ENCODE peak calls at places on chromosomes 13 and 19, in four cellular contexts. J is right cardiac atrium, S is colonic mucosa, T is GM06990. I is an unnamed sample.

GRCh38 chr19:40717880-40718773 is 1.2 kb downstream of the ITPKC start:
- DNase-seq in S (peak; percentile 60), J (peak; percentile 78), T (no peak), I (peak; percentile 25)

GRCh38 chr13:108615241-108615640 is 14.2 kb upstream of the MYO16 start:
- DNase-seq in J (no peak), T (no peak), S (no peak), I (no peak)

GRCh38 chr19:15124572-15125231 is 17.5 kb downstream of the SYDE1 start:
- DNase-seq in S (peak; percentile 74), T (peak; percentile 35), J (no peak), I (no peak)

GRCh38 chr19:6216236-6216995 is 63.4 kb downstream of the MLLT1 start:
- DNase-seq in S (no peak), T (no peak), J (peak; percentile 60), I (no peak)

GRCh38 chr19:16587031-16588023 is 15.1 kb upstream of the SLC35E1 start:
- DNase-seq in S (peak; percentile 39), J (peak; percentile 67), T (peak; percentile 81), I (peak; percentile 15)

GRCh38 chr13:113902956-113903355 is 39.1 kb upstream of the GAS6 start:
- DNase-seq in S (no peak), T (no peak), J (no peak), I (no peak)

GRCh38 chr13:41827507-41828213 is 133.2 kb downstream of the VWA8 start:
- DNase-seq in T (no peak), S (no peak), J (no peak), I (peak; percentile 85)

GRCh38 chr13:50388481-50388880 is 373.2 kb downstream of the KCNRG start:
- DNase-seq in T (no peak), S (no peak), J (no peak), I (no peak)

GRCh38 chr13:71634605-71635443 is 232.2 kb downstream of the DACH1 start:
- DNase-seq in T (no peak), J (no peak), S (no peak), I (no peak)

GRCh38 chr13:31365630-31366029 is 165.9 kb downstream of the B3GLCT start:
- DNase-seq in J (no peak), T (no peak), S (no peak), I (no peak)

GRCh38 chr13:90686438-90686837 is 661.0 kb upstream of the MIR17HG start:
- DNase-seq in T (no peak), J (peak; percentile 42), S (no peak), I (peak; percentile 17)

GRCh38 chr19:57708641-57709354 is at the start of gene ZNF154:
- DNase-seq in T (peak; percentile 19), S (peak; percentile 26), J (peak; percentile 70), I (no peak)

GRCh38 chr19:13396256-13397080 is 109.8 kb downstream of the CACNA1A start:
- DNase-seq in T (no peak), J (peak; percentile 56), S (peak; percentile 22), I (peak; percentile 55)

GRCh38 chr13:51832471-51833152 is 12.4 kb downstream of the TMEM272 start:
- DNase-seq in S (no peak), J (no peak), T (no peak), I (peak; percentile 7)

GRCh38 chr19:10818306-10819123 is 17.5 kb downstream of the TMED1 start:
- DNase-seq in S (no peak), J (peak; percentile 34), T (no peak), I (no peak)

GRCh38 chr19:3096267-3096901 is 2.2 kb downstream of the GNA11 start:
- DNase-seq in J (no peak), S (peak; percentile 68), T (peak; percentile 17), I (no peak)

GRCh38 chr13:113952151-113952982 is 21.5 kb downstream of the C13orf46 start:
- DNase-seq in J (peak; percentile 46), S (no peak), T (no peak), I (no peak)

GRCh38 chr19:42114412-42114811 is 17.8 kb downstream of the POU2F2 start:
- DNase-seq in T (peak; percentile 69), S (no peak), J (no peak), I (peak; percentile 67)

GRCh38 chr19:17944301-17944700 is 11.5 kb downstream of the CCDC124 start:
- DNase-seq in J (no peak), S (no peak), T (no peak), I (peak; percentile 81)

GRCh38 chr13:110676511-110677204 is 29.3 kb downstream of the CARS2 start:
- DNase-seq in J (no peak), T (peak; percentile 73), S (no peak), I (no peak)

GRCh38 chr13:113140677-113141590 is 17.5 kb upstream of the PROZ start:
- DNase-seq in S (no peak), T (no peak), J (no peak), I (no peak)

GRCh38 chr19:56547535-56547934 is 8.8 kb downstream of the ZFP28 start:
- DNase-seq in J (no peak), T (no peak), S (no peak), I (no peak)

GRCh38 chr19:5621945-5622464 is 571 bp downstream of the SAFB2 start:
- DNase-seq in J (peak; percentile 72), T (no peak), S (peak; percentile 56), I (peak; percentile 22)

GRCh38 chr13:67084066-67084465 is 146.1 kb downstream of the PCDH9 start:
- DNase-seq in T (no peak), S (no peak), J (no peak), I (no peak)

GRCh38 chr13:24632382-24633121 is 47.7 kb upstream of the ATP12A start:
- DNase-seq in S (no peak), T (no peak), J (no peak), I (peak; percentile 48)

GRCh38 chr19:40486017-40486416 is 19.2 kb downstream of the SPTBN4 start:
- DNase-seq in S (no peak), J (no peak), T (no peak), I (no peak)